ENCODE peak calls at places on chromosomes 3 and 15, in eight cellular contexts. S is dorsolateral prefrontal cortex; L is pancreas; W is brain microvascular endothelial cell; K is foreskin keratinocyte; U is IMR-90; G is cardiac muscle cell; E is effector memory CD4-positive, alpha-beta T cell. V is an unnamed sample.

GRCh38 chr3:10193692-10194327 is 29.1 kb downstream of the IRAK2 start:
- DNase-seq in S (no peak), L (no peak), W (no peak), K (no peak), U (no peak), G (no peak), E (no peak), V (no peak)

GRCh38 chr3:120145498-120146285 is 51.4 kb upstream of the GSK3B start:
- DNase-seq in S (no peak), L (no peak), W (no peak), K (peak; percentile 99), U (peak; percentile 41), G (no peak), E (no peak), V (peak; percentile 88)

GRCh38 chr3:10929978-10930620 is 62.4 kb upstream of the SLC6A1 start:
- DNase-seq in S (peak; percentile 9), L (no peak), W (no peak), K (no peak), U (no peak), G (no peak), E (no peak), V (no peak)

GRCh38 chr3:69338891-69339290 is 47.0 kb downstream of the FRMD4B start:
- DNase-seq in S (no peak), L (no peak), W (no peak), K (no peak), U (no peak), G (no peak), E (no peak), V (no peak)

GRCh38 chr3:194195611-194196010 is 59.7 kb downstream of the HES1 start:
- DNase-seq in S (no peak), L (no peak), W (no peak), K (no peak), U (no peak), G (no peak), E (no peak), V (no peak)

GRCh38 chr3:151367448-151367847 is 17.1 kb downstream of the P2RY12 start:
- DNase-seq in S (no peak), L (no peak), W (no peak), K (no peak), U (no peak), G (no peak), E (no peak), V (no peak)

GRCh38 chr3:135226057-135226456 is 431.0 kb downstream of the EPHB1 start:
- DNase-seq in S (no peak), L (no peak), W (no peak), K (no peak), U (no peak), G (no peak), E (no peak), V (no peak)

GRCh38 chr3:194405756-194406155 is 6.7 kb upstream of the GP5 start:
- DNase-seq in S (no peak), L (no peak), W (no peak), K (no peak), U (peak; percentile 59), G (no peak), E (no peak), V (no peak)

GRCh38 chr3:141487419-141488345 is 855 bp downstream of the RASA2 start:
- DNase-seq in S (peak; percentile 62), L (peak; percentile 68), W (peak; percentile 16), K (peak; percentile 44), U (peak; percentile 44), G (peak; percentile 64), E (peak; percentile 82), V (no peak)

GRCh38 chr15:90905306-90906180 is 2.4 kb downstream of the MAN2A2 start:
- DNase-seq in S (no peak), L (no peak), W (no peak), K (no peak), U (no peak), G (no peak), E (no peak), V (no peak)

GRCh38 chr3:99625237-99625622 is 13.2 kb upstream of the COL8A1 start:
- DNase-seq in S (no peak), L (no peak), W (no peak), K (no peak), U (no peak), G (no peak), E (no peak), V (no peak)
- H3K27ac ChIP-seq in S (no peak overlapping the region), L (no peak overlapping the region), W (no peak overlapping the region), K (no peak overlapping the region), U (peak overlapping the region; percentile 61), G (no peak overlapping the region), E (no peak overlapping the region), V (no peak overlapping the region)

GRCh38 chr15:67114046-67114445 is 48.6 kb downstream of the SMAD3 start:
- DNase-seq in S (no peak), L (no peak), W (no peak), K (no peak), U (no peak), G (no peak), E (no peak), V (no peak)

GRCh38 chr15:67116742-67117141 is 51.3 kb downstream of the SMAD3 start:
- DNase-seq in S (no peak), L (no peak), W (no peak), K (no peak), U (peak; percentile 73), G (no peak), E (no peak), V (no peak)

GRCh38 chr15:67115567-67115966 is 50.2 kb downstream of the SMAD3 start:
- DNase-seq in S (no peak), L (no peak), W (no peak), K (no peak), U (no peak), G (no peak), E (no peak), V (no peak)

GRCh38 chr15:67117356-67117755 is 52.0 kb downstream of the SMAD3 start:
- DNase-seq in S (no peak), L (no peak), W (no peak), K (no peak), U (peak; percentile 85), G (peak; percentile 82), E (no peak), V (no peak)

DNA sequence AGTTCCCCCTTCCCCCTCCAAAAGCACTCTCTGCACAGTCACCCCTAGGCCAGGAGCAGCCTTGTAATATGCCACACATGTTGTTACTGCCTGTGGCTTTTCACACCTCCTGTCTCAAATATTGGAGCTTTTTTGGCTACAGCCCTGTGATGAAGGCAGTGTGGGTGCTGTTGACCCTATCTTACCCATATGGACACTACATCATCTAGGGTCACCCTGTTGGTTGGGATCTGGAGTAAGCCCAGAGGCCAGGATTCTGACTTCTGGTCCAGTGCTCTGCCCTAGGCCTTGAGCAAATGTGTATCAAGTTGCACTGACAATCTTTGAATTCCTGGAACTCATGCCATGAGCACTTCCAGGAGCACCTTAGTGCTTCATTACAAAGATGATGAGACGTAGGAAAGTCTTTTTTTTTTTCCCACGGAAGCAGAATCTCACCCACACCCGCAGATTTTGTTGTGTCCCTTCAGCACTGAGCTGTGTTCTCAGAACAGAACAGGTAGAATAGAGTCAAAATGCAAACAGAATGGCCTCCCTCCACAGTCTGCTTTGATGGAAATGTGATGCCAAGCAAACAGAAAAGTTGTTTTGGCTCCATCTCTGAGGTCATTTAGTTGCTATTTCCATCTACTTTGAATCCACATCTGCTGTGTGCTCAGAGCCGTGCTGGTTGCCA is 49.6 kb downstream of the SMAD3 start:
- DNase-seq in S (no peak), L (no peak), W (no peak), K (no peak), U (peak; percentile 56), G (no peak), E (no peak), V (no peak)
- H3K27ac ChIP-seq in S (no peak overlapping the region), L (no peak overlapping the region), W (peak overlapping the region; percentile 100), K (no peak overlapping the region), U (peak overlapping the region; percentile 94), G (no peak overlapping the region), E (peak overlapping the region; percentile 22), V (no peak overlapping the region)

GRCh38 chr3:190306513-190307163 is 15.6 kb downstream of the CLDN1 start:
- DNase-seq in S (no peak), L (peak; percentile 42), W (no peak), K (peak; percentile 92), U (peak; percentile 47), G (peak; percentile 70), E (no peak), V (peak; percentile 87)
- H3K27ac ChIP-seq in S (no peak overlapping the region), L (peak overlapping the region; percentile 83), W (no peak overlapping the region), K (peak overlapping the region; percentile 54), U (no peak overlapping the region), G (no peak overlapping the region), E (no peak overlapping the region), V (peak overlapping the region; percentile 95)

GRCh38 chr15:71083349-71083748 is 31.9 kb upstream of the THSD4 start:
- DNase-seq in S (no peak), L (no peak), W (peak; percentile 91), K (no peak), U (peak; percentile 91), G (peak; percentile 65), E (no peak), V (no peak)
- H3K27ac ChIP-seq in S (no peak overlapping the region), L (no peak overlapping the region), W (peak overlapping the region; percentile 97), K (no peak overlapping the region), U (no peak overlapping the region), G (no peak overlapping the region), E (no peak overlapping the region), V (no peak overlapping the region)

GRCh38 chr3:57675530-57675929 is 17.3 kb downstream of the DENND6A start:
- DNase-seq in S (no peak), L (no peak), W (no peak), K (no peak), U (no peak), G (no peak), E (no peak), V (no peak)

GRCh38 chr3:57673158-57673557 is 19.7 kb downstream of the DENND6A start:
- DNase-seq in S (no peak), L (no peak), W (no peak), K (no peak), U (no peak), G (no peak), E (no peak), V (no peak)

GRCh38 chr3:57670543-57670942 is 22.3 kb downstream of the DENND6A start:
- DNase-seq in S (no peak), L (no peak), W (no peak), K (no peak), U (no peak), G (no peak), E (no peak), V (no peak)
- H3K27ac ChIP-seq in S (no peak overlapping the region), L (no peak overlapping the region), W (no peak overlapping the region), K (no peak overlapping the region), U (no peak overlapping the region), G (no peak overlapping the region), E (no peak overlapping the region), V (no peak overlapping the region)

V was measured in epithelial cell of prostate.